ENCODE peak calls at places on chromosomes 11 and 22, in nine cellular contexts. Z, M, O, J, Q, T, L, A and W are unnamed samples. For H3K4me1 and H3K9me3, the result is how much of the 10 kb centered on the place peaks cover.

GRCh38 chr11:46112961-46113617 is 8.2 kb downstream of the PHF21A start:
- DNase-seq in Z (peak), M (peak), O (peak), J (no peak), Q (peak), T (peak), L (no peak), A (no peak), W (peak)

GRCh38 chr11:61080526-61080925 is 21.8 kb upstream of the CD5 start:
- DNase-seq in Z (no peak), M (no peak), O (no peak), J (no peak), Q (no peak), T (peak), L (no peak), A (no peak), W (peak)

GRCh38 chr11:116144387-116144958 is 628.3 kb downstream of the BUD13 start:
- DNase-seq in Z (no peak), M (no peak), O (no peak), J (no peak), Q (no peak), T (no peak), L (no peak), A (no peak), W (no peak)

GRCh38 chr11:64121637-64122410 is 44.1 kb downstream of the MACROD1 start:
- DNase-seq in Z (no peak), M (no peak), O (peak), J (no peak), Q (peak), T (no peak), L (no peak), A (no peak), W (peak)

GRCh38 chr22:31206896-31207687 is 5.0 kb upstream of the LIMK2 start:
- DNase-seq in Z (peak), M (no peak), O (no peak), J (peak), Q (no peak), T (no peak), L (no peak), A (no peak), W (no peak)

GRCh38 chr11:79434263-79434662 is 6.6 kb downstream of the TENM4 start:
- DNase-seq in Z (no peak), M (no peak), O (no peak), J (no peak), Q (no peak), T (no peak), L (no peak), A (no peak), W (no peak)

GRCh38 chr11:114311946-114312345 is 15.7 kb downstream of the NNMT start:
- DNase-seq in Z (no peak), M (no peak), O (no peak), J (no peak), Q (no peak), T (no peak), L (no peak), A (no peak), W (no peak)

GRCh38 chr11:2688381-2689231 is 11.2 kb downstream of the KCNQ1OT1 start:
- DNase-seq in Z (no peak), M (no peak), O (no peak), J (no peak), Q (no peak), T (no peak), L (peak), A (peak), W (peak)

GRCh38 chr11:104238916-104239315 is 75.0 kb upstream of the PDGFD start:
- DNase-seq in Z (no peak), M (no peak), O (no peak), J (no peak), Q (no peak), T (no peak), L (no peak), A (no peak), W (no peak)

GRCh38 chr11:2310073-2310785 is 8.4 kb downstream of the TSPAN32 start:
- DNase-seq in Z (no peak), M (no peak), O (no peak), J (no peak), Q (no peak), T (no peak), L (peak), A (peak), W (peak)

GRCh38 chr11:65414776-65415498 is 7.7 kb upstream of the NEAT1 start:
- DNase-seq in Z (no peak), M (no peak), O (peak), J (peak), Q (peak), T (no peak), L (peak), A (peak), W (peak)

GRCh38 chr11:82194521-82194920 is 539.1 kb downstream of the FAM181B start:
- DNase-seq in Z (no peak), M (peak), O (no peak), J (no peak), Q (no peak), T (no peak), L (peak), A (no peak), W (no peak)

GRCh38 chr22:22745225-22746060 is 101.0 kb downstream of the GGTLC2 start:
- DNase-seq in Z (peak), M (peak), O (no peak), J (peak), Q (no peak), T (no peak), L (no peak), A (no peak), W (no peak)

GRCh38 chr11:75591966-75592365 is 29.9 kb downstream of the SERPINH1 start:
- DNase-seq in Z (no peak), M (no peak), O (no peak), J (no peak), Q (no peak), T (no peak), L (no peak), A (no peak), W (no peak)

GRCh38 chr11:36578458-36578857 is 10.7 kb downstream of the RAG1 start:
- DNase-seq in Z (no peak), M (no peak), O (no peak), J (no peak), Q (peak), T (no peak), L (no peak), A (no peak), W (no peak)

GRCh38 chr11:57308426-57309060 is 16.2 kb downstream of the TNKS1BP1 start:
- DNase-seq in Z (no peak), M (no peak), O (no peak), J (no peak), Q (no peak), T (no peak), L (peak), A (no peak), W (peak)

GRCh38 chr22:49155809-49156580 is 671.7 kb downstream of the BRD1 start:
- DNase-seq in Z (no peak), M (no peak), O (no peak), J (no peak), Q (no peak), T (no peak), L (no peak), A (no peak), W (peak)

GRCh38 chr11:134659882-134660281 is 247.8 kb upstream of the B3GAT1 start:
- DNase-seq in Z (peak), M (no peak), O (no peak), J (no peak), Q (no peak), T (no peak), L (peak), A (peak), W (no peak)

GRCh38 chr11:131033151-131033651 is 116.9 kb upstream of the SNX19 start:
- DNase-seq in Z (no peak), M (no peak), O (peak), J (no peak), Q (peak), T (no peak), L (peak), A (no peak), W (peak)

GRCh38 chr11:13692172-13692571 is 23.7 kb downstream of the FAR1 start:
- DNase-seq in Z (no peak), M (no peak), O (no peak), J (no peak), Q (no peak), T (no peak), L (no peak), A (no peak), W (no peak)

GRCh38 chr11:96061730-96062524 is 138.0 kb upstream of the MTMR2 start:
- DNase-seq in Z (no peak), M (no peak), O (peak), J (no peak), Q (peak), T (peak), L (no peak), A (no peak), W (no peak)

GRCh38 chr11:131217313-131218297 is 152.8 kb upstream of the NTM start:
- DNase-seq in Z (no peak), M (peak), O (no peak), J (no peak), Q (no peak), T (no peak), L (no peak), A (no peak), W (no peak)

GRCh38 chr11:29527391-29527936 is 489.4 kb downstream of the KCNA4 start:
- DNase-seq in Z (no peak), M (peak), O (peak), J (no peak), Q (peak), T (no peak), L (no peak), A (no peak), W (peak)

DNA sequence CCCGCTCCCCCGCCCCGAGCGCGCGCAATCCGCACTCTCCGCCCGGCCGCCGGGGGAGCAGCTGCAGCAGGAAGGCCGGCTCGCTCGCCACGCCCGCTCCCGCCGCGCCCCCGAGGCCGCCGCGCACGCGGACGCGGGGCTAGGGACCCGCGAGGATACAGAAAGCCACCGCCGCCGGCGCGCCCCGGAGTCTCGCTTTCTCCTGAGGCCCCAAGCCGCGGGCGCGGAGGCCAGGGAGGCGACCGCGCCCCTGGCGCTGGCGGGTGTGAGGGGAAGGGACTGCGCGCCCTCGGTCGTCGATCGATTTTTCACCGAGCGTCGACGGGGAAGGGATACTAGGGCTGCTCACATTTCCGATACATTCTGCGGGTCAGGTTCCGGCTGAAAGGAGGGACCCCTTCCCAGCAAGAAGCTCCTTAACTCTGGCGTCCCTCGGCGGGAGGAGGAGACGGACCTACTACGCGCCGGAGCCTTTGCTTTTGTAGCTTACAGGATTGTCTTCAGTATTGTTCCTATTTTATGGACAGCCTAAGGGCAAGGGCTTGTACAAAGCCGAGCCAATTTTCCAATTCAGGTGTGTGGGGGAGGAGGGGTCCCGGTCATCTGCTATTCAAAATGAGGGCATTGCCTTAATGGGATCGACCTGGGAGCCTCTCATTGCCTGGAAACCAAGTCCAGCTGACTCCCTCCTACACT is 416 bp upstream of the GAB2 start:
- DNase-seq in Z (peak), M (peak), O (peak), J (peak), Q (peak), T (peak), L (peak), A (peak), W (peak)
- H3K4me1 ChIP-seq in Z (under half), M (under half), O (under half), J (under half), Q (under half), T (under half), L (under half), A (under half), W (under half)

GRCh38 chr22:48101704-48102103 is 1339.3 kb downstream of the TBC1D22A start:
- DNase-seq in Z (no peak), M (no peak), O (no peak), J (no peak), Q (no peak), T (no peak), L (no peak), A (no peak), W (no peak)

GRCh38 chr22:48099251-48099650 is 1336.8 kb downstream of the TBC1D22A start:
- DNase-seq in Z (no peak), M (peak), O (no peak), J (no peak), Q (no peak), T (no peak), L (no peak), A (peak), W (no peak)

GRCh38 chr22:48099671-48100070 is 1337.2 kb downstream of the TBC1D22A start:
- DNase-seq in Z (no peak), M (no peak), O (no peak), J (no peak), Q (no peak), T (no peak), L (no peak), A (peak), W (no peak)

GRCh38 chr22:48102581-48102980 is 1340.1 kb downstream of the TBC1D22A start:
- DNase-seq in Z (no peak), M (no peak), O (no peak), J (no peak), Q (no peak), T (no peak), L (no peak), A (no peak), W (no peak)

DNA sequence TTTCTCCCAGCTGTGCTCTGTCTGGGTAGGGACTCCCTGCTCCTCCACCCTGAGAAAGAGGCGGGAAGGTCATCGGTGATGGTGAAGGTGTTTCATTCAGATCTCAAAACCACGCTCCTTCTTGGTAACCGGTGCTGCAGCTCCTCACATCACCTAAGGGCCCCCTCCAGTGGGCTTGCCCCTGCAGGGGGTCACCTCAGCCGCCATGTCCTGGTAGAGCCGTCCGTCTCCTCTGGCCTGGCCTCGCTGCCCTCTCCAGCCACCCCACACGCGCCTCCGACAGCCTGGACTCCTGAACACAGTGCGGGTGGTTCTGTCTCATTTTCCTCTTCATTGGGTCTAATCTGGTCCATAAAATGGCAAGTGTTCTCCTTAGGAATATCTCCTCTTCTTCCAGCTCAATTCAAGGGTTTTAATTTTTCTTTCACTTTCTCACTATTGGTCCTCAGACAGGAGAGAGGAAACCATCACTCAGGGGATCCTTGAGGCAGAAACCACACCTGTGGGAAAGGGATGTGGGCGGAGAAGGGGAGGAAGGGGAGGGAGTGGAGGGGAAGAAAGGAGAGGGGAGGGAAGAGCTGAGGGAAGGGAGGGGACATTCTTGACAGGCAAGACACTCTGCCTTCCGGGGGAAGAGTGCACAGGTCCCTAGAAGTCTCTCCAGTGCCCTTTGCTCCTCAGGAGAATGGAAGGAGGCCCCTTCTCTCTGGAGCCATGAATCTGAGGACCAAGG is 1338.4 kb downstream of the TBC1D22A start:
- DNase-seq in Z (no peak), M (peak), O (no peak), J (no peak), Q (no peak), T (no peak), L (no peak), A (peak), W (no peak)
- H3K9me3 ChIP-seq in Z (under half), M (under half), O (under half), J (under half), Q (under half), T (under half), L (under half), A (under half), W (under half)

DNA sequence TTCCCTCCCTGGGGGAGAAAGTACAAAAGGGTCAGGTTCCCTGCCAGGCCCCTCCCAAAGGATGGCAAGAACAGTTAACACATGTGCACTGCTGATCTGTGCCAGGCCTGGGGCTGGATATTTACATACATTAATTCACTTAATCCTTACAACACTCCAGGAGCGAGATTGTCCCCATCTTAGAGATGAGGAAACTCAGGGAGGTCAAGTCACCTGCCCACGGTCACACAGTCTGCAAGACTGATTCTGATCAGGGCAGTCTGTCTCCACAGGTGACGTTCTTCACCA is 36.5 kb downstream of the NECTIN1 start:
- DNase-seq in Z (no peak), M (no peak), O (no peak), J (no peak), Q (no peak), T (no peak), L (no peak), A (no peak), W (no peak)
- H3K4me1 ChIP-seq in Z (under half), M (under half), O (under half), J (under half), Q (under half), T (under half), L (under half), A (under half), W (under half)

DNA sequence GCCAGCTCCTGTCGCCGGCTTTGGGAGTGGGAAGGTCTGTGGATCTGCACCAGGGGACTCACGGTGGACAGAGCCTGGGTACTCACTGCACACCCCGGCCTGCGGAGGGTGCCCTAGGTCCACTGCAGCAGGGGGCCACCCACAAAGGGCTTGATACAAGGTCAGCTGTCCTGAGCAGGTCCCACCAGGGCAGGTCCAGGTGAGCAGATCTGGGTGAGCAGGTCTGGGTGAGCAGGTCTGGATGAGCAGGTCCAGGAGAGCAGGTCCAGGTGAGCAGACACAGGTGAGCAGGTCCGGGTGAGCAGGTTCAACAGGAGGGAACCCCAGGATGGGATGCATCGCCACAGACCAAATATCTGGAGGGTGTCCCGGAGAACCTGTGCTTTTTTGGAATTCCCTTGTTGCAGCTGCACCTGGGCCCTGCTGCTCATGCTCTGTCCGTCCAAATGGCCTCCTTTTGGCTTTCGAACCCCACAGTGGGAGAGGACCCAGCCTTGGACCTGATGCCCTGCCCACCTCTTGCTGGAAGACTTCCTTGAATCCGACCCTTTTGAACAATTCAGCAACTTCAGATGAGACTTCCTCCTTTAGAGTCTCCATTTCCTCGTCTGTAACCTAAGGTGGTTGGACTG is 485.3 kb downstream of the TBC1D22A start:
- DNase-seq in Z (no peak), M (no peak), O (no peak), J (no peak), Q (no peak), T (no peak), L (no peak), A (no peak), W (no peak)
- H3K9me3 ChIP-seq in Z (under half), M (under half), O (under half), J (under half), Q (under half), T (under half), L (under half), A (under half), W (under half)